ENCODE peak calls at places on chromosomes 3 and 15, in nine cellular contexts. N is activated effector memory CD4-positive, alpha-beta T cell treated with anti-CD3 and anti-CD28 coated beads, Interleukin-2, amount 50 U/mL, for 16 hours; U is esophagus squamous epithelium; P is AG08395; V is lower lobe of right lung; Q is cerebellum; R is A172; W is GF-D8; B is HCEC 1CT. Y is an unnamed sample.

GRCh38 chr3:113271189-113271588 is 59.8 kb downstream of the BOC start:
- DNase-seq in N (no peak), U (no peak), P (no peak), V (no peak), Q (no peak), R (no peak), W (no peak), B (no peak), Y (no peak)

GRCh38 chr15:64582202-64582601 is 121.8 kb downstream of the ZNF609 start:
- DNase-seq in N (no peak), U (no peak), P (no peak), V (no peak), Q (no peak), R (no peak), W (no peak), B (no peak), Y (no peak)

GRCh38 chr15:68195336-68196112 is 9.6 kb downstream of the CALML4 start:
- DNase-seq in N (no peak), U (no peak), P (no peak), V (no peak), Q (no peak), R (no peak), W (no peak), B (no peak), Y (peak)

GRCh38 chr3:195580733-195581443 is 2.9 kb downstream of the APOD start:
- DNase-seq in N (no peak), U (no peak), P (peak), V (no peak), Q (no peak), R (no peak), W (no peak), B (peak), Y (no peak)

GRCh38 chr3:184377882-184378445 is at the start of gene THPO:
- DNase-seq in N (no peak), U (no peak), P (no peak), V (no peak), Q (no peak), R (no peak), W (no peak), B (no peak), Y (no peak)

GRCh38 chr3:140092883-140093536 is 158.0 kb downstream of the CLSTN2 start:
- DNase-seq in N (no peak), U (no peak), P (no peak), V (no peak), Q (no peak), R (no peak), W (no peak), B (no peak), Y (no peak)

GRCh38 chr3:112770026-112770626 is 76.5 kb downstream of the CD200R1L start:
- DNase-seq in N (peak), U (no peak), P (peak), V (no peak), Q (no peak), R (peak), W (no peak), B (peak), Y (no peak)

GRCh38 chr15:41013698-41014414 is 60.6 kb downstream of the CHAC1 start:
- DNase-seq in N (no peak), U (no peak), P (no peak), V (no peak), Q (no peak), R (no peak), W (peak), B (peak), Y (no peak)

GRCh38 chr15:36911322-36911944 is 188.9 kb downstream of the MEIS2 start:
- DNase-seq in N (no peak), U (no peak), P (peak), V (no peak), Q (no peak), R (no peak), W (no peak), B (peak), Y (no peak)

GRCh38 chr15:63857459-63857856 is 23.7 kb upstream of the HERC1 start:
- DNase-seq in N (no peak), U (no peak), P (no peak), V (no peak), Q (no peak), R (no peak), W (no peak), B (no peak), Y (no peak)

GRCh38 chr3:28590216-28590615 is 241.6 kb upstream of the AZI2 start:
- DNase-seq in N (no peak), U (no peak), P (no peak), V (no peak), Q (no peak), R (no peak), W (no peak), B (no peak), Y (no peak)

GRCh38 chr15:43132830-43133428 is 457 bp upstream of the TMEM62 start:
- DNase-seq in N (no peak), U (no peak), P (no peak), V (peak), Q (no peak), R (no peak), W (no peak), B (no peak), Y (no peak)

GRCh38 chr3:127483902-127484591 is 106.5 kb downstream of the TPRA1 start:
- DNase-seq in N (peak), U (no peak), P (no peak), V (no peak), Q (no peak), R (no peak), W (no peak), B (no peak), Y (peak)

GRCh38 chr3:129441215-129441614 is 1.2 kb downstream of the IFT122 start:
- DNase-seq in N (no peak), U (no peak), P (no peak), V (no peak), Q (no peak), R (no peak), W (no peak), B (no peak), Y (no peak)

GRCh38 chr3:140416686-140417085 is 261.2 kb upstream of the TRIM42 start:
- DNase-seq in N (no peak), U (no peak), P (no peak), V (no peak), Q (no peak), R (no peak), W (no peak), B (no peak), Y (no peak)

GRCh38 chr3:97823503-97824004 is 1.7 kb downstream of the CRYBG3 start:
- DNase-seq in N (no peak), U (no peak), P (peak), V (no peak), Q (no peak), R (no peak), W (no peak), B (peak), Y (no peak)

GRCh38 chr3:64594129-64594528 is 93.7 kb downstream of the ADAMTS9 start:
- DNase-seq in N (no peak), U (no peak), P (no peak), V (no peak), Q (no peak), R (no peak), W (no peak), B (no peak), Y (no peak)

GRCh38 chr3:76138921-76139320 is 353.6 kb upstream of the ZNF717 start:
- DNase-seq in N (no peak), U (no peak), P (peak), V (no peak), Q (no peak), R (no peak), W (no peak), B (peak), Y (no peak)

GRCh38 chr3:129827765-129828164 is 65.7 kb downstream of the TMCC1 start:
- DNase-seq in N (peak), U (peak), P (no peak), V (peak), Q (no peak), R (peak), W (no peak), B (no peak), Y (no peak)

GRCh38 chr3:133301194-133301593 is 98.7 kb upstream of the BFSP2 start:
- DNase-seq in N (no peak), U (no peak), P (peak), V (no peak), Q (no peak), R (peak), W (no peak), B (peak), Y (no peak)